ENCODE peak calls at places on chromosome 3, in four cellular contexts. I is thoracic aorta, M is gastrocnemius medialis, H is neural progenitor cell. W is an unnamed sample.
A peak's percentile ranks its signal among the peaks of the same experiment; 100 is the strongest.

GRCh38 chr3:134846943-134847342 is 51.9 kb downstream of the EPHB1 start:
- DNase-seq in I (no peak), M (no peak), H (peak; percentile 9), W (no peak)

GRCh38 chr3:106332884-106333283 is 464.1 kb upstream of the CBLB start:
- DNase-seq in I (no peak), M (no peak), H (no peak), W (no peak)

GRCh38 chr3:88863196-88863595 is 244.2 kb upstream of the EPHA3 start:
- DNase-seq in I (no peak), M (no peak), H (no peak), W (no peak)

GRCh38 chr3:181561605-181562031 is 150.1 kb upstream of the SOX2 start:
- DNase-seq in I (no peak), M (no peak), H (peak; percentile 8), W (no peak)

GRCh38 chr3:4674216-4674615 is 181.1 kb downstream of the ITPR1 start:
- DNase-seq in I (no peak), M (no peak), H (no peak), W (no peak)

GRCh38 chr3:187799942-187800637 is 54.8 kb upstream of the BCL6 start:
- DNase-seq in I (no peak), M (no peak), H (no peak), W (no peak)

GRCh38 chr3:52494446-52494845 is 692 bp upstream of the STAB1 start:
- DNase-seq in I (no peak), M (no peak), H (no peak), W (no peak)

GRCh38 chr3:159884661-159885402 is 103.8 kb upstream of the IL12A start:
- DNase-seq in I (no peak), M (no peak), H (peak; percentile 46), W (no peak)

GRCh38 chr3:76044601-76045600 is 259.6 kb upstream of the ZNF717 start:
- DNase-seq in I (no peak), M (no peak), H (peak; percentile 54), W (no peak)

GRCh38 chr3:151085889-151086483 is 522 bp downstream of the MED12L start:
- DNase-seq in I (no peak), M (no peak), H (peak; percentile 77), W (no peak)

GRCh38 chr3:13574083-13574797 is 25.3 kb downstream of the FBLN2 start:
- DNase-seq in I (no peak), M (no peak), H (no peak), W (no peak)

GRCh38 chr3:152309535-152310317 is 41.0 kb downstream of the MBNL1 start:
- DNase-seq in I (no peak), M (no peak), H (no peak), W (no peak)

GRCh38 chr3:108234387-108234957 is 12.2 kb upstream of the IFT57 start:
- DNase-seq in I (no peak), M (no peak), H (no peak), W (no peak)

GRCh38 chr3:25428003-25428861 is at the start of gene RARB:
- DNase-seq in I (peak; percentile 21), M (peak; percentile 40), H (peak; percentile 73), W (peak; percentile 76)

GRCh38 chr3:21390136-21390535 is 360.9 kb downstream of the ZNF385D start:
- DNase-seq in I (no peak), M (no peak), H (no peak), W (no peak)

GRCh38 chr3:160709477-160710182 is 32.7 kb downstream of the ARL14 start:
- DNase-seq in I (no peak), M (no peak), H (peak; percentile 28), W (no peak)

GRCh38 chr3:23590874-23591273 is 214.9 kb upstream of the UBE2E1 start:
- DNase-seq in I (no peak), M (no peak), H (no peak), W (no peak)

GRCh38 chr3:184334470-184335158 is 2.8 kb upstream of the FAM131A start:
- DNase-seq in I (no peak), M (no peak), H (no peak), W (no peak)

GRCh38 chr3:119675188-119675874 is 1.9 kb downstream of the COX17 start:
- DNase-seq in I (no peak), M (no peak), H (no peak), W (no peak)

GRCh38 chr3:168824107-168824506 is 728.4 kb upstream of the GOLIM4 start:
- DNase-seq in I (no peak), M (no peak), H (no peak), W (no peak)

GRCh38 chr3:112377418-112378071 is 44.6 kb downstream of the CD200 start:
- DNase-seq in I (no peak), M (no peak), H (no peak), W (no peak)

GRCh38 chr3:62757045-62757444 is 118.2 kb downstream of the CADPS start:
- DNase-seq in I (no peak), M (no peak), H (no peak), W (no peak)

GRCh38 chr3:29346828-29347227 is 66.0 kb downstream of the RBMS3 start:
- DNase-seq in I (no peak), M (no peak), H (no peak), W (no peak)

GRCh38 chr3:119585193-119585592 is 5.9 kb downstream of the ADPRH start:
- DNase-seq in I (no peak), M (no peak), H (no peak), W (no peak)

GRCh38 chr3:42751609-42752008 is 21.4 kb downstream of the CCDC13 start:
- DNase-seq in I (no peak), M (no peak), H (no peak), W (peak; percentile 16)

GRCh38 chr3:37667359-37667758 is 194.3 kb upstream of the CTDSPL start:
- DNase-seq in I (no peak), M (no peak), H (no peak), W (no peak)

GRCh38 chr3:44966795-44967278 is 9.1 kb downstream of the ZDHHC3 start:
- DNase-seq in I (no peak), M (no peak), H (no peak), W (no peak)

GRCh38 chr3:10816019-10816862 is at the start of gene SLC6A11:
- DNase-seq in I (no peak), M (no peak), H (peak; percentile 76), W (no peak)

GRCh38 chr3:184908859-184909258 is 96.9 kb downstream of the VPS8 start:
- DNase-seq in I (no peak), M (no peak), H (peak; percentile 59), W (no peak)

GRCh38 chr3:29156071-29156715 is 124.7 kb upstream of the RBMS3 start:
- DNase-seq in I (no peak), M (no peak), H (peak; percentile 82), W (no peak)

GRCh38 chr3:111585214-111585613 is 9.9 kb downstream of the ZBED2 start:
- DNase-seq in I (no peak), M (no peak), H (no peak), W (no peak)

GRCh38 chr3:141384575-141384974 is 16.3 kb downstream of the ZBTB38 start:
- DNase-seq in I (no peak), M (no peak), H (no peak), W (no peak)

GRCh38 chr3:195771651-195772300 is 40.0 kb downstream of the MUC4 start:
- DNase-seq in I (no peak), M (no peak), H (peak; percentile 1), W (no peak)

GRCh38 chr3:118425272-118425837 is 609.3 kb downstream of the IGSF11 start:
- DNase-seq in I (no peak), M (no peak), H (no peak), W (no peak)

GRCh38 chr3:139691619-139692018 is 13.8 kb upstream of the NMNAT3 start:
- DNase-seq in I (no peak), M (no peak), H (no peak), W (no peak)
- H3K27ac ChIP-seq in I (no peak overlapping the region), M (no peak overlapping the region), H (no peak overlapping the region), W (no peak overlapping the region)

GRCh38 chr3:98893740-98894139 is 7.8 kb downstream of the DCBLD2 start:
- DNase-seq in I (no peak), M (no peak), H (peak; percentile 58), W (no peak)

GRCh38 chr3:98897701-98898100 is 3.8 kb downstream of the DCBLD2 start:
- DNase-seq in I (no peak), M (no peak), H (no peak), W (no peak)

GRCh38 chr3:98892263-98892662 is 9.2 kb downstream of the DCBLD2 start:
- DNase-seq in I (no peak), M (no peak), H (no peak), W (no peak)

GRCh38 chr3:98890960-98891910 is 10.3 kb downstream of the DCBLD2 start:
- DNase-seq in I (no peak), M (no peak), H (no peak), W (no peak)

GRCh38 chr3:98894791-98895576 is 6.5 kb downstream of the DCBLD2 start:
- DNase-seq in I (no peak), M (no peak), H (no peak), W (no peak)
- H3K4me1 ChIP-seq in I (peaks cover 52% of the 10 kb centered on the region), M (peaks cover 11% of the 10 kb centered on the region), H (peaks cover 48% of the 10 kb centered on the region), W (peaks cover 64% of the 10 kb centered on the region)

DNA sequence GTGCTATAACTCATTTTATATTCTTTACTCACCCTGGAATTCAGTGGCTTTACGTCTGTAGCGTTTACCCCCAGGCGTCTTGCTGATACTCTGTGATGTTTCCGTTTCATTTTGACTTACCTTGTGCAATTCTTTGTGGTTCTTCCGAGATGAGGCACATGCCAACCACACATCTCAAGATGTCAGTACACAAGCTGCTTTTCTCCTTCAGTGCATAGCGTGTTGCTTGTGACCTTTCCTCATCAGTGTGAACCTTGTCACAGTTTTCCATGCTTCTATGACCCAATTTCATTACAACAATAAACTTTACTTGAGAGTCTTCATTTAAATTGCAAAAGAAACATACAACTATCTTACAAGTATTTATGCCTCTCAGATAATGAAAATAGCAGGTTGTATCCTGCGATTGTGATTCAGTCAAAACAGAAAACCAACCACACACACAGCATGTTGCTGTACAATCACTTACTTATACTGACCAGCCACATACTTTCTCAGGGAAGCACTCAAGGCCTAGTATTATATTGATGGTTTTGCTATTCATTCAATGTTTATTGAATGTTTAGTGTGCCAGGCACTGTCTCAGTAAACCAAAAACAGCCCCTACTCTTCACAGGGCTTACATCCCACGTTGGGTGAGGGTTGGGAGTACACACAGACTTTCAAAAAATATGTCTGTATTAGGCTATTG is 4.6 kb upstream of the TBL1XR1 start:
- DNase-seq in I (no peak), M (no peak), H (no peak), W (no peak)
- H3K4me3 ChIP-seq in I (no peak overlapping the region), M (no peak overlapping the region), H (no peak overlapping the region), W (no peak overlapping the region)

GRCh38 chr3:98793971-98794370 is 30.8 kb downstream of the ST3GAL6 start:
- DNase-seq in I (no peak), M (no peak), H (no peak), W (no peak)
- H3K27ac ChIP-seq in I (no peak overlapping the region), M (no peak overlapping the region), H (no peak overlapping the region), W (no peak overlapping the region)

GRCh38 chr3:114379266-114379665 is 85.4 kb downstream of the TIGIT start:
- DNase-seq in I (no peak), M (no peak), H (no peak), W (no peak)
- H3K4me1 ChIP-seq in I (peaks cover 32% of the 10 kb centered on the region), M (peaks cover 91% of the 10 kb centered on the region), H (peaks cover 10% of the 10 kb centered on the region), W (peaks cover 3% of the 10 kb centered on the region)

GRCh38 chr3:46953265-46954010 is 23.1 kb downstream of the CCDC12 start:
- DNase-seq in I (no peak), M (no peak), H (no peak), W (no peak)
- H3K4me3 ChIP-seq in I (no peak overlapping the region), M (no peak overlapping the region), H (no peak overlapping the region), W (no peak overlapping the region)